ENCODE peak calls at places on chromosomes 5 and 9, in nine cellular contexts. One of them, this sample, is unnamed.

GRCh38 chr5:61052870-61053269 is 107.9 kb downstream of the NDUFAF2 start:
- DNase-seq in body of pancreas: no peak
- DNase-seq in A549: peak; percentile 66
- DNase-seq in H1: no peak
- DNase-seq in K562: no peak
- DNase-seq in gastrocnemius medialis: no peak
- DNase-seq in breast epithelium: no peak
- DNase-seq in adrenal gland: no peak
- DNase-seq in tibial nerve: no peak
- DNase-seq in this sample: no peak

GRCh38 chr9:126687868-126688503 is 74.3 kb downstream of the LMX1B start:
- DNase-seq in body of pancreas: no peak
- DNase-seq in A549: no peak
- DNase-seq in H1: no peak
- DNase-seq in K562: no peak
- DNase-seq in gastrocnemius medialis: no peak
- DNase-seq in breast epithelium: no peak
- DNase-seq in adrenal gland: no peak
- DNase-seq in tibial nerve: no peak
- DNase-seq in this sample: no peak

GRCh38 chr5:173872887-173873286 is 15.3 kb upstream of the CPEB4 start:
- DNase-seq in body of pancreas: no peak
- DNase-seq in A549: no peak
- DNase-seq in H1: no peak
- DNase-seq in K562: no peak
- DNase-seq in gastrocnemius medialis: no peak
- DNase-seq in breast epithelium: no peak
- DNase-seq in adrenal gland: no peak
- DNase-seq in tibial nerve: no peak
- DNase-seq in this sample: no peak

GRCh38 chr9:85425153-85425611 is 316.6 kb downstream of the AGTPBP1 start:
- DNase-seq in body of pancreas: peak; percentile 58
- DNase-seq in A549: peak; percentile 62
- DNase-seq in H1: peak; percentile 74
- DNase-seq in K562: peak; percentile 64
- DNase-seq in gastrocnemius medialis: peak; percentile 10
- DNase-seq in breast epithelium: no peak
- DNase-seq in adrenal gland: peak; percentile 67
- DNase-seq in tibial nerve: peak; percentile 43
- DNase-seq in this sample: no peak

GRCh38 chr5:91119941-91120850 is 262.9 kb downstream of the ARRDC3 start:
- DNase-seq in body of pancreas: peak; percentile 29
- DNase-seq in A549: no peak
- DNase-seq in H1: no peak
- DNase-seq in K562: no peak
- DNase-seq in gastrocnemius medialis: no peak
- DNase-seq in breast epithelium: no peak
- DNase-seq in adrenal gland: no peak
- DNase-seq in tibial nerve: no peak
- DNase-seq in this sample: no peak

GRCh38 chr9:12813960-12814876 is 39.4 kb downstream of the LURAP1L start:
- DNase-seq in body of pancreas: peak; percentile 82
- DNase-seq in A549: peak; percentile 96
- DNase-seq in H1: no peak
- DNase-seq in K562: no peak
- DNase-seq in gastrocnemius medialis: peak; percentile 11
- DNase-seq in breast epithelium: peak; percentile 44
- DNase-seq in adrenal gland: peak; percentile 90
- DNase-seq in tibial nerve: peak; percentile 26
- DNase-seq in this sample: no peak

GRCh38 chr9:85079374-85079773 is 409.8 kb downstream of the NTRK2 start:
- DNase-seq in body of pancreas: no peak
- DNase-seq in A549: no peak
- DNase-seq in H1: no peak
- DNase-seq in K562: no peak
- DNase-seq in gastrocnemius medialis: no peak
- DNase-seq in breast epithelium: no peak
- DNase-seq in adrenal gland: no peak
- DNase-seq in tibial nerve: no peak
- DNase-seq in this sample: no peak

GRCh38 chr9:112809351-112809848 is 58.8 kb downstream of the SNX30 start:
- DNase-seq in body of pancreas: peak; percentile 13
- DNase-seq in A549: no peak
- DNase-seq in H1: no peak
- DNase-seq in K562: no peak
- DNase-seq in gastrocnemius medialis: no peak
- DNase-seq in breast epithelium: no peak
- DNase-seq in adrenal gland: peak; percentile 12
- DNase-seq in tibial nerve: no peak
- DNase-seq in this sample: no peak

GRCh38 chr9:133726401-133727276 is 11.5 kb downstream of the SARDH start:
- DNase-seq in body of pancreas: peak; percentile 55
- DNase-seq in A549: peak; percentile 69
- DNase-seq in H1: no peak
- DNase-seq in K562: peak; percentile 69
- DNase-seq in gastrocnemius medialis: no peak
- DNase-seq in breast epithelium: peak; percentile 37
- DNase-seq in adrenal gland: peak; percentile 57
- DNase-seq in tibial nerve: peak; percentile 22
- DNase-seq in this sample: no peak

GRCh38 chr5:179151521-179152118 is 91.4 kb downstream of the ZNF354C start:
- DNase-seq in body of pancreas: no peak
- DNase-seq in A549: no peak
- DNase-seq in H1: no peak
- DNase-seq in K562: no peak
- DNase-seq in gastrocnemius medialis: no peak
- DNase-seq in breast epithelium: no peak
- DNase-seq in adrenal gland: no peak
- DNase-seq in tibial nerve: no peak
- DNase-seq in this sample: no peak

GRCh38 chr5:65674749-65675148 is 47.2 kb downstream of the SGTB start:
- DNase-seq in body of pancreas: no peak
- DNase-seq in A549: no peak
- DNase-seq in H1: no peak
- DNase-seq in K562: no peak
- DNase-seq in gastrocnemius medialis: no peak
- DNase-seq in breast epithelium: no peak
- DNase-seq in adrenal gland: no peak
- DNase-seq in tibial nerve: no peak
- DNase-seq in this sample: no peak

GRCh38 chr9:34634551-34634945 is 3.0 kb downstream of the SIGMAR1 start:
- DNase-seq in body of pancreas: no peak
- DNase-seq in A549: no peak
- DNase-seq in H1: no peak
- DNase-seq in K562: no peak
- DNase-seq in gastrocnemius medialis: no peak
- DNase-seq in breast epithelium: no peak
- DNase-seq in adrenal gland: no peak
- DNase-seq in tibial nerve: no peak
- DNase-seq in this sample: no peak

GRCh38 chr5:35783551-35783950 is 73.1 kb upstream of the IL7R start:
- DNase-seq in body of pancreas: no peak
- DNase-seq in A549: no peak
- DNase-seq in H1: no peak
- DNase-seq in K562: no peak
- DNase-seq in gastrocnemius medialis: no peak
- DNase-seq in breast epithelium: no peak
- DNase-seq in adrenal gland: no peak
- DNase-seq in tibial nerve: no peak
- DNase-seq in this sample: no peak

GRCh38 chr5:138233280-138233679 is 20.2 kb upstream of the CDC23 start:
- DNase-seq in body of pancreas: no peak
- DNase-seq in A549: peak; percentile 26
- DNase-seq in H1: no peak
- DNase-seq in K562: no peak
- DNase-seq in gastrocnemius medialis: no peak
- DNase-seq in breast epithelium: no peak
- DNase-seq in adrenal gland: no peak
- DNase-seq in tibial nerve: no peak
- DNase-seq in this sample: no peak

GRCh38 chr9:75088646-75089368 is 493 bp downstream of the OSTF1 start:
- DNase-seq in body of pancreas: peak; percentile 83
- DNase-seq in A549: peak; percentile 54
- DNase-seq in H1: no peak
- DNase-seq in K562: peak; percentile 46
- DNase-seq in gastrocnemius medialis: peak; percentile 25
- DNase-seq in breast epithelium: peak; percentile 36
- DNase-seq in adrenal gland: peak; percentile 68
- DNase-seq in tibial nerve: no peak
- DNase-seq in this sample: peak; percentile 25
- TF ChIP-seq CTCF in body of pancreas: peak; percentile 36
- TF ChIP-seq CTCF in A549: no peak
- TF ChIP-seq CTCF in H1: no peak
- TF ChIP-seq CTCF in K562: no peak
- TF ChIP-seq CTCF in gastrocnemius medialis: peak; percentile 47
- TF ChIP-seq CTCF in breast epithelium: peak; percentile 52
- TF ChIP-seq CTCF in adrenal gland: peak; percentile 31
- TF ChIP-seq CTCF in tibial nerve: peak; percentile 37
- TF ChIP-seq CTCF in this sample: peak; percentile 32

GRCh38 chr5:673837-674629 is 19.1 kb downstream of the TPPP start:
- DNase-seq in body of pancreas: no peak
- DNase-seq in A549: no peak
- DNase-seq in H1: no peak
- DNase-seq in K562: no peak
- DNase-seq in gastrocnemius medialis: peak; percentile 39
- DNase-seq in breast epithelium: no peak
- DNase-seq in adrenal gland: peak; percentile 10
- DNase-seq in tibial nerve: no peak
- DNase-seq in this sample: no peak

GRCh38 chr5:675876-676698 is 17.1 kb downstream of the TPPP start:
- DNase-seq in body of pancreas: no peak
- DNase-seq in A549: no peak
- DNase-seq in H1: no peak
- DNase-seq in K562: no peak
- DNase-seq in gastrocnemius medialis: no peak
- DNase-seq in breast epithelium: no peak
- DNase-seq in adrenal gland: no peak
- DNase-seq in tibial nerve: no peak
- DNase-seq in this sample: no peak

GRCh38 chr5:674630-675011 is 18.5 kb downstream of the TPPP start:
- DNase-seq in body of pancreas: no peak
- DNase-seq in A549: no peak
- DNase-seq in H1: no peak
- DNase-seq in K562: no peak
- DNase-seq in gastrocnemius medialis: no peak
- DNase-seq in breast epithelium: no peak
- DNase-seq in adrenal gland: no peak
- DNase-seq in tibial nerve: no peak
- DNase-seq in this sample: no peak

GRCh38 chr5:676699-677076 is 16.5 kb downstream of the TPPP start:
- DNase-seq in body of pancreas: no peak
- DNase-seq in A549: no peak
- DNase-seq in H1: no peak
- DNase-seq in K562: no peak
- DNase-seq in gastrocnemius medialis: no peak
- DNase-seq in breast epithelium: no peak
- DNase-seq in adrenal gland: no peak
- DNase-seq in tibial nerve: no peak
- DNase-seq in this sample: no peak

DNA sequence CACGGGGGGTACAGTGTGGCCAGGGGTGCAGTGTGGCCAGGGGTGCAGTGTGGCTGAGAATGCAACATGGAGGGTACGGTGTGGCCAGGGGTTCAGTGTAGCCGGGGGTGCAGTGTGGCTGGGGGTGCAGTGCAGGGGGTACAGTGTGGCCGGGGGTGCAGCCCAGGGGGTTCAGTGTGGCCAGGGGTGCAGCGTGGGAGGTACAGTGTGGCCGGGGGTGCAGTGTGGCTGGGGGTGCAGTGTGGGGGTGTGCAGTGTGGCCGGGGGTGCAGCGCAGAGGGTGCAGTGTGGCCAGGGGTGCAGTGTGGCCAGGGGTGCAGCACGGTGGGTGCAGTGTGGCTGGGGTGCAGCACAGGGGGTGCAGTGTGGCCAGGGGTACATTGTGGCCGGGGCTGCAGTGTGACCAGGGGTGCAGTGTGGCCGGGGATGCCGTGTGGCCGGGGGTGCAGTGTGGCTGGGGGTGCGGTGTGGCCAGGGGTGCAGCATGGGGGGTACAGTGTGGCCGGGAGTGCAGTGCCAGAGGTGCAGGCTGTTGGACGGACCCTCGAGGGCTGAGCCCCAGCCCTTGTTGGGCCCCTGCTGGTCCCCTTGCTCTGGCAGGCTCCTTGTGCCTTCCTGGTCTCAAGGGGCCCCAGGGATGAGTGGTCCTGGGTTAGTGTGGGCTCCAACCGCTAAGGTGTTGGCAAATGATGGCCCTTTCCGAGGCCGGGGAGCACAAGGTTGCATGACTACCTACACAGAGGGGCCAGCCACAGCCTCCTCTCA is 17.9 kb downstream of the TPPP start:
- DNase-seq in body of pancreas: no peak
- DNase-seq in A549: no peak
- DNase-seq in H1: no peak
- DNase-seq in K562: no peak
- DNase-seq in gastrocnemius medialis: no peak
- DNase-seq in breast epithelium: no peak
- DNase-seq in adrenal gland: no peak
- DNase-seq in tibial nerve: no peak
- DNase-seq in this sample: no peak
- TF ChIP-seq POLR2A in body of pancreas: no peak
- TF ChIP-seq POLR2A in A549: no peak
- TF ChIP-seq POLR2A in H1: no peak
- TF ChIP-seq POLR2A in K562: no peak
- TF ChIP-seq POLR2A in gastrocnemius medialis: no peak
- TF ChIP-seq POLR2A in breast epithelium: no peak
- TF ChIP-seq POLR2A in adrenal gland: no peak
- TF ChIP-seq POLR2A in tibial nerve: no peak
- TF ChIP-seq POLR2A in this sample: no peak

DNA sequence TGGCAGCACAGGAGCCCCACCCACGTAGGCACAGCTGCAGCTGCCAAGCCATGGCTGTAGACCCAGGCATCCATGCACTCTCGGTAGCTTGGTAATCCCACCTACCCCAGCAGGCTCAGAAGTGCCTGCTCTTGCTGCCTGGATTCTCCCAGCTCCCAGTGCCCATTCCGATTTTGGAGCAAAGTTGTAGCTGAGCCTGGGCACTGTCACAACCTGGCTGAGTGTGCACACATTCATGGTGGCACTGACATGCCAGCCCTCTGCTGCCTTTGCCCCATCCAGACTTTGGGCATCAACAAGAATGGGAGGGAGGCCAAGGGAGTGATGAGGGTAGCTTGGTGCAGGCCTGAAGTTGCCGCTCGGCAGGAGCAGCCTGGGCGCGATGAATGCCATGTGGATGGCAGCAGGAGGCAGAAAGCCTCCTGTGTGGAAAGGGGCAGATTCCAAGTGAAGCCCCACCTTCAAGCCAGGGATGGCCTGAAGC is 936.6 kb upstream of the PTPRD start:
- DNase-seq in body of pancreas: no peak
- DNase-seq in A549: no peak
- DNase-seq in H1: no peak
- DNase-seq in K562: no peak
- DNase-seq in gastrocnemius medialis: no peak
- DNase-seq in breast epithelium: no peak
- DNase-seq in adrenal gland: no peak
- DNase-seq in tibial nerve: no peak
- DNase-seq in this sample: no peak
- H3K27ac ChIP-seq in body of pancreas: no peak overlapping the region
- H3K27ac ChIP-seq in A549: no peak overlapping the region
- H3K27ac ChIP-seq in H1: no peak overlapping the region
- H3K27ac ChIP-seq in K562: no peak overlapping the region
- H3K27ac ChIP-seq in gastrocnemius medialis: no peak overlapping the region
- H3K27ac ChIP-seq in breast epithelium: no peak overlapping the region
- H3K27ac ChIP-seq in adrenal gland: no peak overlapping the region
- H3K27ac ChIP-seq in tibial nerve: no peak overlapping the region
- H3K27ac ChIP-seq in this sample: no peak overlapping the region

GRCh38 chr9:78295177-78295575 is 1.7 kb upstream of the PSAT1 start:
- DNase-seq in body of pancreas: no peak
- DNase-seq in A549: no peak
- DNase-seq in H1: no peak
- DNase-seq in K562: no peak
- DNase-seq in gastrocnemius medialis: no peak
- DNase-seq in breast epithelium: no peak
- DNase-seq in adrenal gland: no peak
- DNase-seq in tibial nerve: no peak
- DNase-seq in this sample: no peak
- TF ChIP-seq CTCF in body of pancreas: no peak
- TF ChIP-seq CTCF in A549: no peak
- TF ChIP-seq CTCF in H1: no peak
- TF ChIP-seq CTCF in K562: no peak
- TF ChIP-seq CTCF in gastrocnemius medialis: no peak
- TF ChIP-seq CTCF in breast epithelium: no peak
- TF ChIP-seq CTCF in adrenal gland: no peak
- TF ChIP-seq CTCF in tibial nerve: no peak
- TF ChIP-seq CTCF in this sample: no peak